ENCODE peak calls at places on chromosome 20, in four cellular contexts. I, S, M and Z are unnamed samples. For H3K4me1, the result is how much of the 10 kb centered on the place peaks cover.

GRCh38 chr20:2900845-2901592 is 27.7 kb downstream of the PTPRA start:
- DNase-seq in I (no peak), S (no peak), M (no peak), Z (no peak)

GRCh38 chr20:45087115-45087785 is 13.7 kb downstream of the KCNS1 start:
- DNase-seq in M (no peak), I (no peak), S (no peak), Z (no peak)

GRCh38 chr20:53581444-53582311 is 12.0 kb downstream of the ZNF217 start:
- DNase-seq in M (no peak), I (no peak), S (no peak), Z (no peak)

GRCh38 chr20:34974246-34974645 is 18.6 kb downstream of the MYH7B start:
- DNase-seq in M (no peak), S (no peak), I (no peak), Z (no peak)

GRCh38 chr20:8242827-8243764 is 111.0 kb downstream of the PLCB1 start:
- DNase-seq in I (no peak), S (no peak), M (no peak), Z (no peak)

GRCh38 chr20:56762829-56763228 is 133.7 kb downstream of the TFAP2C start:
- DNase-seq in I (no peak), M (no peak), S (no peak), Z (no peak)

GRCh38 chr20:64107736-64108457 is 532 bp upstream of the NPBWR2 start:
- DNase-seq in M (no peak), I (peak), S (no peak), Z (no peak)

GRCh38 chr20:35773154-35773751 is 1.4 kb downstream of the PHF20 start:
- DNase-seq in I (peak), M (no peak), S (no peak), Z (no peak)

GRCh38 chr20:17169575-17170136 is 57.2 kb upstream of the PCSK2 start:
- DNase-seq in M (no peak), I (no peak), S (no peak), Z (no peak)

GRCh38 chr20:17912916-17913315 is 55.7 kb downstream of the SNX5 start:
- DNase-seq in I (no peak), S (no peak), M (no peak), Z (no peak)

GRCh38 chr20:47754301-47754700 is 31.0 kb downstream of the SULF2 start:
- DNase-seq in I (no peak), S (no peak), M (no peak), Z (no peak)

GRCh38 chr20:19712737-19713260 is 45.3 kb upstream of the RIN2 start:
- DNase-seq in S (no peak), I (no peak), M (no peak), Z (no peak)

GRCh38 chr20:50226093-50226974 is 35.7 kb downstream of the CEBPB start:
- DNase-seq in M (no peak), I (peak), S (no peak), Z (no peak)
- H3K4me1 ChIP-seq in M (under half), I (under half), S (under half), Z (under half)

DNA sequence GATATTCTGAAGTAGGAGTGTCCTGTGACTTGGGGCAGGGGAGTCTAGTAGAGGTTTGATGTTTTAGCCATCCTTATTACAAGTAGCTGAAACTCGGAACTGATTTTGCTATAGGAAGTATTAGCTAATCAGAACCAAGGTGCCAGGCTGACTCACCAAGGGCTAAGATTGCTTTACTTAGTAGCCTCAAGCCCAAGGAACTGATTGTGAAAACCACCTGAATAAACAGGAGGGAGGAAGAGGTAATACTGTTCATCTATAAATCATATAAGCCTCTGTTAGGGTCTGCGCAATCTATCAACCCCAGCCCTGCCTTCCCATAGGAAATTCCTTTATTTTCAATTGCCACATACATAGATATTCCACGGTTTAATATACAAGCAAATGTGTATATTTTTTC is 54.4 kb downstream of the GNAS start:
- DNase-seq in M (no peak), S (no peak), I (no peak), Z (no peak)
- H3K4me1 ChIP-seq in M (under half), S (under half), I (under half), Z (under half)

DNA sequence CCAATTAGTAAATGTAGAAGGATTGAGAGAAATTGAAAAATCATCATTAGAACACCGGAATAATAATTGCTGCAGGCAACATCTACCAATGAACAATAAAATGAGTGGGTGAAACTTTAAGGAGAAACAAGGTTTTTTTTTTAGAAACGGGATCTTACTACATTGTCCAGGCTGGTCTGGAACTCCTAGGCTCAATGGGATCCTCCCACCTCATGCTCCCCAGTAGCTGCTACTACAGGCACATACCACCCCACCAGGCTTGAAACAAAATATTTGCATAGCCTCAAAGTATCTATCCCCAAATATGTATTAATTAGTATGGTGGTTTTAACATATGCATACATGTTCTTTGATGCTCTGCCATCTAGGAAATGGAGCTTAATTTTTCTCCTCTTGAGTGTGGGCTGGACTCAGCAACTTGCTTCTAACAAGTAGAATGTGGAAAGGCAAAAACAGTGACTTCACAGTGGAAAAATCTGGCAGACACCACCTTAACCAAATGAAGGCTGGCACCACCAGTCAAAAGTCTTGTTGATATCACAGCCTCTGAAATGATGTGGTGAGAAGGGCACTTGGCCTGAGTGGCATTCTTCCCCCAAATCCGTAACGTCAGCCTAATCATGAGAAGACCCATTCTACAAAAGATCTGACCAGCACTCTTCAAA is 12.1 kb downstream of the NRSN2 start:
- DNase-seq in I (no peak), M (no peak), S (no peak), Z (no peak)
- H3K4me1 ChIP-seq in I (under half), M (under half), S (under half), Z (under half)

DNA sequence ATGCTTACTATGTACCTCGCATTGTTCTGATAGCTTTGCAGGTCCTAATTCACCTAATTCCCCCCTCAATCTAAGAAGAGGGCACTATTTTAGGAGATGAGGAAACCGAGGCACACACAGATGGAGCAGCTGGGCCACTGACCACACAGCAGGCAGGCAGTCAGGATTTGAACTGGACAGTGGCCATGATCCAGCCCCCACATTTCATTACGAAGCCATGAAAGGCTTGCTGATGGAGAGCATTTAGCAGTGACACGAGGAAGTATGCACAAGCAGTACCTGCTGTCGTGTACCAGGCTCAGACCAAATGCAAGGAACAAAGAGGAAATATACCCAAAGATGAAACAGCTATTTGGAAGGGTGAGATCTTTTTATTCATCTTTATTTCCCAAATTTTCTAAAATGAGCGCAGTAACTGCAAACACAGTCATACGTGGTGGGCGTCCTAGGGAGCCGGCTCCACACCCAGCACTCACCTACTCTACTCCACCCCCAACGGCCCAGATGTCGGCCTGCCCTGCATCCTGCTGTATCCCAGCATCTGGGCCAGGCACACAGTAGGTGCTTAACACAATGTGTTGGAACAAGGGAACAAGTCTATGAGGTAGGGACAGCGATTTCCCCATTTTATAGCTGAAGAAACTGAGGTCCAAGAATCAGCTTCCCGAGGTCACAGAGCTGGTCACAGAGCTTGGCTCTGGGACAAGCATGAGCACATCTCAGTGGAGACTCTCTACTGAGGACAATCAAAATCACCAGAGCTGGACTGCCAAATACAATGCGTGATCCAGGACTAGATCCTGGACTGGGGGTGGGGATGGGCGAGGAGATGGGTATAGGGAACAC is 15.0 kb downstream of the PREX1 start:
- DNase-seq in M (no peak), I (no peak), S (no peak), Z (no peak)
- H3K4me1 ChIP-seq in M (under half), I (under half), S (under half), Z (under half)